ENCODE peak calls at places on chromosomes 5 and 9, in five cellular contexts. G is spleen, H is astrocyte, F is tibial artery, E is ascending aorta. S is an unnamed sample.

GRCh38 chr9:98852961-98853360 is 45.5 kb downstream of the GALNT12 start:
- DNase-seq in G (no peak), H (no peak), F (no peak), E (no peak), S (no peak)

GRCh38 chr9:114522847-114523246 is 17.6 kb upstream of the WHRN start:
- DNase-seq in G (no peak), H (no peak), F (no peak), E (no peak), S (no peak)

GRCh38 chr5:61177716-61178115 is 15.4 kb upstream of the SMIM15 start:
- DNase-seq in G (no peak), H (no peak), F (no peak), E (no peak), S (no peak)

GRCh38 chr9:133727876-133728441 is 10.2 kb downstream of the SARDH start:
- DNase-seq in G (peak; percentile 67), H (no peak), F (peak; percentile 51), E (peak; percentile 53), S (no peak)

GRCh38 chr9:68462004-68462775 is 78.5 kb downstream of the TMEM252 start:
- DNase-seq in G (no peak), H (peak; percentile 37), F (no peak), E (no peak), S (no peak)

GRCh38 chr5:154446183-154447073 is 631 bp downstream of the SAP30L start:
- DNase-seq in G (peak; percentile 94), H (peak; percentile 59), F (peak; percentile 75), E (peak; percentile 83), S (peak; percentile 22)

GRCh38 chr9:89522261-89522978 is 24.5 kb upstream of the SEMA4D start:
- DNase-seq in G (peak; percentile 90), H (no peak), F (peak; percentile 54), E (no peak), S (no peak)

GRCh38 chr9:79661279-79661678 is 89.5 kb downstream of the TLE4 start:
- DNase-seq in G (no peak), H (no peak), F (no peak), E (no peak), S (no peak)

GRCh38 chr5:107669543-107670027 is 1.2 kb downstream of the EFNA5 start:
- DNase-seq in G (peak; percentile 65), H (peak; percentile 29), F (peak; percentile 67), E (peak; percentile 73), S (peak; percentile 11)

GRCh38 chr9:37540634-37541033 is 35.5 kb downstream of the FBXO10 start:
- DNase-seq in G (no peak), H (no peak), F (no peak), E (no peak), S (no peak)

GRCh38 chr9:128836509-128837145 is 7.0 kb upstream of the SPOUT1 start:
- DNase-seq in G (peak; percentile 51), H (no peak), F (no peak), E (no peak), S (no peak)

GRCh38 chr5:179161901-179162300 is 101.7 kb downstream of the ZNF354C start:
- DNase-seq in G (peak; percentile 47), H (no peak), F (peak; percentile 33), E (no peak), S (no peak)

GRCh38 chr5:77210091-77211012 is at the start of gene PDE8B:
- DNase-seq in G (peak; percentile 71), H (no peak), F (no peak), E (no peak), S (no peak)

GRCh38 chr5:67880876-67881275 is 334.7 kb upstream of the PIK3R1 start:
- DNase-seq in G (no peak), H (no peak), F (no peak), E (no peak), S (no peak)

GRCh38 chr9:83047839-83048775 is 14.8 kb downstream of the RASEF start:
- DNase-seq in G (no peak), H (peak; percentile 96), F (no peak), E (no peak), S (no peak)

GRCh38 chr5:178474562-178475184 is 115.5 kb downstream of the COL23A1 start:
- DNase-seq in G (no peak), H (no peak), F (peak; percentile 25), E (no peak), S (no peak)

GRCh38 chr5:38757451-38758245 is 88.2 kb upstream of the OSMR start:
- DNase-seq in G (no peak), H (peak; percentile 75), F (no peak), E (no peak), S (no peak)

GRCh38 chr9:92185681-92186080 is 70.5 kb upstream of the SPTLC1 start:
- DNase-seq in G (no peak), H (no peak), F (no peak), E (no peak), S (no peak)

GRCh38 chr9:78577507-78577906 is 280.6 kb downstream of the PSAT1 start:
- DNase-seq in G (no peak), H (no peak), F (no peak), E (no peak), S (no peak)

DNA sequence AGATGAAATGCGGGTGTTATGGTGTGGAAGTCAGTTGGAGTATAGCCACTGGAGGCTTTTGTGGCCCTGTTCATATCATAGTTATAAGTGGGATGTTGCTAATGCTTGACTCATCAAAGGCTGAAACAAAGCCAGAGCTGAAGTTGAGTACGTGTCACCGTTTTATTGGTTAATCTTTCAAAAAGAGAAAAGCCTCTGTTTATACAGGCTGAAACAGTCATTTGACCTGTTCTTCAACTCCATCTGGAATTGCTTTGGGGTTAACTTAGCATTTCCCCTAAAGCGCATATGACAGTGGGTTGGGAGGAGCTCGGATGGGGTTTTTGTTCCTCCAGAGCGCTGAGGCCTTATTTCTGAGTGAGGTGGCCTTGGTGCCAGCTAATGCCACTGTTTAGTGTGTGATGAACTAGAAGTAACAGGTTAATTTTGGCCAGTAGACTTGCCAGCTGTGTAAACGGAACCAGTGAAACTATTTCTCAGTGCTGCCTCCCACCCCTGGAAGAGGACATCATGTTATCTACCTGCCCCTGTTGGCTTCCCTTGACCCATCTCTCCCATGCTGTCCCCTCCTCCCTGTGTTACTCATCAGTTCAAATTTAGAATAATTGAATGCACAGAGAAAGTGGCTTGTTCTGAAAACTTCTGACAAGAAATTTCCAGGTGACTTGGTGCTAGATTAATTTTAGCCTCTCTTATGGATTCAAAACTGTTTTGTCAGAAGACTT is 34.2 kb downstream of the MTAP start:
- DNase-seq in G (no peak), H (peak; percentile 99), F (no peak), E (no peak), S (no peak)
- H3K27ac ChIP-seq in G (no peak overlapping the region), H (peak overlapping the region; percentile 97), F (no peak overlapping the region), E (no peak overlapping the region), S (no peak overlapping the region)

DNA sequence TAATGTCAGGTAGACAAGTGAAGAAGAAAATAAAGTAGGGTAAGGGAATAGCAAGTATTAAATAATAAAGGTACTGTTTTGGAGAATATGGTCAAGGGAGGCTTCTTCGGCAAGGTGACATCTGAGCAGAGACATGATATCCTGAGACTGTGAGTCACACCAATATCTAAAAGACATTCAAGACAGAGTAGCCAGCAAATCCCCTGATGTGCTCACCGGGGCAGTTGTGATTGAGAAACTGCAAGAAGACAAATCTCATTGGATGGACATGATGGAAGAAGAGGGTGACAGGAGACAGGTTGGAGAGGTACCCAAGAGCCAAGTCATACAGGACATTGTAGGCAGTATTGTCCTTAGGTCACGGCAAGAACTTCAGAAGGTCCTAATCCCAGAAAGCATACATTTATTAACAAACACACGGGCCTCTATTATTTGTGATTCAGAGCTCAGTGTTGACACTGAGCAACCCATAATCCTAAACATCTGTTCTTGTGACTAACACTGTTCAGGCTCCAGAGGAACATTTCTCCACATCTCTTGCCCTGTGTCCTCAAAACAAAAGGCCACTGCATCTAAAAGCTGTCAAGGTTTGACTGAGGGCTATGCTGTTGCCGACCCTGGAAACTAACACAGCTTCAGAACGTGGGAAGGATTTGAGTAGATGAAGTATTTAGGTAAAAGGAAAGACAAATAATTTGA is 258.7 kb upstream of the CLINT1 start:
- DNase-seq in G (no peak), H (no peak), F (no peak), E (no peak), S (no peak)
- H3K9me3 ChIP-seq in G (no peaks in the 10 kb centered on the region), H (no peaks in the 10 kb centered on the region), F (no peaks in the 10 kb centered on the region), E (no peaks in the 10 kb centered on the region), S (no peaks in the 10 kb centered on the region)

GRCh38 chr5:180618830-180619562 is 27.7 kb upstream of the SCGB3A1 start:
- DNase-seq in G (no peak), H (peak; percentile 56), F (no peak), E (no peak), S (no peak)
- TF ChIP-seq CTCF in G (peak; percentile 30), H (no peak), F (no peak), E (no peak), S (no peak)

GRCh38 chr5:173323121-173323798 is 5.0 kb downstream of the STC2 start:
- DNase-seq in G (peak; percentile 57), H (no peak), F (peak; percentile 31), E (peak; percentile 55), S (no peak)
- H3K27ac ChIP-seq in G (peak overlapping the region; percentile 63), H (peak overlapping the region; percentile 7), F (no peak overlapping the region), E (peak overlapping the region; percentile 32), S (no peak overlapping the region)